ENCODE peak calls at places on chromosomes 2 and 18, in five cellular contexts. V is GM13976; S is activated naive CD8-positive, alpha-beta T cell treated with anti-CD3 and anti-CD28 coated beads for 36 hours; Z is right cardiac atrium; M is T-cell. P is an unnamed sample.
A peak's percentile ranks its signal among the peaks of the same experiment; 100 is the strongest.

GRCh38 chr18:58581265-58581664 is 47.6 kb downstream of the ALPK2 start:
- DNase-seq in S (no peak), Z (no peak), M (no peak), V (no peak), P (no peak)

GRCh38 chr18:46337206-46337710 is 233.1 kb downstream of the HAUS1 start:
- DNase-seq in Z (no peak), V (no peak), M (no peak), S (no peak), P (no peak)

GRCh38 chr18:24514439-24514838 is 54.0 kb downstream of the HRH4 start:
- DNase-seq in S (no peak), V (peak; percentile 51), M (no peak), Z (no peak), P (peak; percentile 35)

GRCh38 chr18:50268022-50268747 is 1.9 kb upstream of the CFAP53 start:
- DNase-seq in M (peak; percentile 56), V (peak; percentile 94), Z (peak; percentile 87), S (peak; percentile 85), P (no peak)

GRCh38 chr2:69223759-69224494 is 163.1 kb downstream of the GFPT1 start:
- DNase-seq in V (no peak), M (no peak), Z (no peak), S (no peak), P (no peak)

GRCh38 chr2:2452961-2453360 is 121.9 kb upstream of the MYT1L start:
- DNase-seq in S (no peak), V (no peak), Z (no peak), M (no peak), P (no peak)

GRCh38 chr2:102677219-102678215 is 58.2 kb downstream of the SLC9A2 start:
- DNase-seq in M (no peak), S (no peak), V (no peak), Z (no peak), P (no peak)

GRCh38 chr18:54792079-54792478 is 36.2 kb upstream of the RAB27B start:
- DNase-seq in M (no peak), S (no peak), V (no peak), Z (no peak), P (no peak)

GRCh38 chr2:100407108-100407507 is 10.4 kb downstream of the CHST10 start:
- DNase-seq in M (no peak), V (no peak), S (no peak), Z (no peak), P (no peak)

GRCh38 chr18:79919089-79919488 is 32.4 kb downstream of the SLC66A2 start:
- DNase-seq in V (no peak), M (no peak), Z (peak; percentile 9), S (no peak), P (no peak)

GRCh38 chr2:69773201-69773600 is 31.3 kb downstream of the ANXA4 start:
- DNase-seq in V (no peak), M (no peak), Z (no peak), S (no peak), P (peak; percentile 32)

GRCh38 chr2:56128235-56128634 is 55.6 kb upstream of the CCDC85A start:
- DNase-seq in V (no peak), S (no peak), M (no peak), Z (no peak), P (no peak)